ENCODE peak calls at places on chromosomes 11 and 22, in nine cellular contexts. T is ovary, I is AG10803, U is epithelial cell of esophagus, F is endothelial cell, Y is chondrocyte, S is cardiac muscle cell, H is PC-9, J is GM10248. A is an unnamed sample.

GRCh38 chr11:73281796-73282660 is 9.9 kb downstream of the P2RY6 start:
- DNase-seq in I (no peak), F (no peak), Y (no peak), H (no peak), U (no peak), T (no peak), J (no peak), S (no peak), A (no peak)

GRCh38 chr11:57501951-57502350 is 13.6 kb downstream of the SLC43A1 start:
- DNase-seq in Y (no peak), H (peak), T (no peak), F (no peak), S (peak), J (no peak), U (no peak), I (no peak), A (no peak)

GRCh38 chr11:1073851-1074243 is 827 bp upstream of the MUC2 start:
- DNase-seq in S (no peak), H (no peak), Y (peak), I (no peak), T (no peak), U (no peak), J (no peak), F (no peak), A (no peak)

GRCh38 chr11:128516467-128516778 is 70.9 kb downstream of the ETS1 start:
- DNase-seq in T (no peak), U (no peak), J (no peak), H (no peak), I (no peak), S (no peak), Y (no peak), F (no peak), A (no peak)

GRCh38 chr11:71322861-71323582 is 70.6 kb upstream of the SHANK2 start:
- DNase-seq in I (no peak), U (no peak), J (no peak), F (no peak), S (no peak), T (no peak), H (no peak), Y (no peak), A (no peak)

GRCh38 chr11:77400306-77400705 is 73.6 kb downstream of the PAK1 start:
- DNase-seq in I (no peak), H (no peak), F (no peak), T (no peak), S (no peak), Y (no peak), J (no peak), U (no peak), A (no peak)

GRCh38 chr11:61688368-61689163 is 8.4 kb downstream of the DAGLA start:
- DNase-seq in Y (no peak), T (no peak), U (no peak), F (no peak), S (peak), J (no peak), I (peak), H (peak), A (no peak)

GRCh38 chr11:10387209-10388083 is 67.6 kb upstream of the AMPD3 start:
- DNase-seq in U (no peak), J (no peak), S (peak), I (peak), H (no peak), T (peak), Y (no peak), F (no peak), A (no peak)

GRCh38 chr11:123640677-123641494 is 13.5 kb downstream of the SCN3B start:
- DNase-seq in J (peak), H (peak), I (peak), U (peak), Y (no peak), S (peak), T (peak), F (peak), A (peak)

GRCh38 chr11:75919525-75919924 is 104.5 kb downstream of the UVRAG start:
- DNase-seq in I (peak), F (no peak), H (no peak), S (no peak), Y (no peak), T (no peak), U (no peak), J (no peak), A (no peak)

GRCh38 chr22:29202231-29203192 is 3.2 kb upstream of the EMID1 start:
- DNase-seq in F (peak), U (peak), J (peak), S (peak), T (no peak), Y (no peak), I (peak), H (no peak), A (peak)
- TF ChIP-seq CTCF in F (no peak), U (peak), J (peak), S (peak), T (no peak), Y (peak), I (peak), H (peak), A (peak)

DNA sequence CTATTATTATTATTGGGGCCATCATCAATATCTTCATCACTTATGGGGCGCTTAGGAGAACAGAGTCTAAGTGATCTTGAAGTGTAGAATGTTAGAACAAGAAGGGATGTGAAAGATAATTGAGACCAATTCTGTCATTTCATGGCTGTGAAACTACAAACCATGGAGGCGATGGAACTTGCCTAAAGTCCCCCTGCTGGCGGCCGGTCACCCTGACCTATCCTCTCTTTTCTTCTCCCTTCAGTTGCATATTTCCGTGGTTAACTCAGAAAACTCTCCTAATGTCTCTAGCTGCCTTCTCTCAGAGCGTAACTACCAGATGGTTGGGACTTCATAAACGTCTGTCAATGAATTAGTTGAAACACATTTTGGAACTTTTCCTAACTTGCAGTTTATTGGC is 6.6 kb upstream of the OR4B1 start:
- DNase-seq in T (no peak), I (peak), J (no peak), Y (no peak), F (no peak), U (no peak), H (peak), S (peak), A (no peak)
- TF ChIP-seq CTCF in T (no peak), I (peak), J (no peak), Y (peak), F (no peak), U (no peak), H (peak), S (no peak), A (no peak)

GRCh38 chr11:122024278-122024677 is 91.7 kb downstream of the BLID start:
- DNase-seq in Y (no peak), H (no peak), I (no peak), T (no peak), U (no peak), S (no peak), J (no peak), F (no peak), A (no peak)

GRCh38 chr11:122020902-122021301 is 95.1 kb downstream of the BLID start:
- DNase-seq in S (peak), J (no peak), H (no peak), U (no peak), Y (no peak), I (no peak), F (peak), T (no peak), A (no peak)

GRCh38 chr11:122025757-122026156 is 90.3 kb downstream of the BLID start:
- DNase-seq in J (no peak), S (no peak), U (no peak), Y (no peak), H (no peak), T (no peak), F (no peak), I (no peak), A (no peak)

GRCh38 chr11:122022646-122023045 is 93.4 kb downstream of the BLID start:
- DNase-seq in Y (no peak), U (no peak), F (no peak), T (no peak), I (no peak), S (no peak), J (no peak), H (no peak), A (no peak)

DNA sequence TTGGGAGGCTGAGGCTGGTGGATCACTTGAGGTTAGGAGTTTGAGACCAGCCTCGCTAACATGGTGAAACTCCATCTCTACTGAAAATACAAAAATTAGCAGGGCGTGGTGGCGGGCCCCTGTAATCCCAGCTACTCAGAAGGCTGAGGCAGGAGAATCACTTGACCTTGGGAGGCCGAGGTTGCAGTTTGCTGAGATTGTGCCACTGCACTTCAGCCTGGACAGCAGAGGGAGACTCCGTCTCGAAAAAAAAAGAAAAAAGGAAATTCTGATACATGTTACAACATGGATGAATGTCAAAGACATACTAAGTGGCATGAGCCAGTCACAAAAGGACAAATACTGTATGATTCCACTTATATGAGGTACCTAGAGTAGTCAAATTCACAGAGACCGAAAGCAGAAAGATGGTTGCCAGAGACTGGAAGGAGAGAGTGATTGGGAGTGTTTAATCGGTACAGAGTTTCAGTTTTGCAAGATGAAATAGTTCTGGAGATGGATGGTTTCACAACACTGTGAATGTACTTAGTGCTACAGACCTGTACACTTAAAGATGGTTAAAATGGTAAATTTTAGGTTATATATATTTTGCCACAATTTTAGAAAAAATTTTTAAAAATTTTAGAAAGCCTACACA is 92.3 kb downstream of the BLID start:
- DNase-seq in S (peak), I (peak), U (no peak), F (no peak), H (no peak), Y (no peak), T (no peak), J (no peak), A (no peak)
- TF ChIP-seq CTCF in S (no peak), I (peak), U (no peak), F (no peak), H (no peak), Y (peak), T (peak), J (no peak), A (no peak)

GRCh38 chr22:45242778-45243191 is 2.1 kb upstream of the KIAA0930 start:
- DNase-seq in F (no peak), H (no peak), Y (no peak), T (no peak), J (no peak), S (peak), U (peak), I (no peak), A (no peak)
- TF ChIP-seq CTCF in F (no peak), H (no peak), Y (peak), T (no peak), J (no peak), S (no peak), U (peak), I (no peak), A (no peak)

DNA sequence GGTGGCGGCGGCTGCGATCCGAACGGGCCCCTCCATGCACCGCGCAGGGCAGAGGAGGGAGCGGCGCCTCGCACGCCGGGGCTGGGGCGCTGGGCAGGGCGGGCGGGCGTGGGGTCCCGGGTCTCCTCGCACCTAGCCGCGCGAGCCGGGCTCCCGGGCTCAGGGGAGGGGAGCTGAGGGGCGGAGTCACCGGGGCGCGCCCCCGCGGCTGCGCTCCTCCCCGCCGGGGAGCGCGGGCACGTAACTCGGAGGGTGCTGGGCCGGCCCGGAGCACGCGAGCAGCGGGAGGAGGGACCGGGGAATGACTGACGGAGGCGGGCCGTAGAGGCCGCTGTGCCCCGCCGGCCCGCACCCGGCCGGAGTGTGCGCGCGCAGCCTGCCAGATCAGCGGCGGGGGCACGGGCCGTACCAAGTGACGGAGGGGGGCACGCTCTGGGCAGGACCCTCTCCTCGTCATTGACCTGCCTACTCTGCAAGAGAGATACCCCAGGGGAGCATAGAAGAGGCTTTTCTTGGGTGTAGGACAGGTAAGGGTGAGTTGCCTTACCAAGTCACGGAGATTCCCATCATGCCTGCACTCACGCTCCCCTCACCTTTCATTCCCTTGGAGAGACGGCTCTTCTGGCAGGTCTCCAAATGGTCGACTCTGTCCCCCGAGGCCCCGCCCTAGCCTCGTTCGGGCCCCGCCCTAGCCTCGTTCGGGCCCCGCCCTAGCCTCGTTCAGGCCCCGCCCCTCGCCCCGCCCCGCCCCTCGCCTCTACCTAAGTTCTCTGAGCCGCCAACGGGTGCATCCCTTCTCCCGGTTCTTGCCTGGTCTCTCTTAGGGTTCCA is at the start of gene CDON:
- DNase-seq in T (peak), J (peak), I (peak), Y (peak), F (peak), S (peak), U (peak), H (peak), A (peak)
- TF ChIP-seq CTCF in T (peak), J (no peak), I (no peak), Y (peak), F (no peak), S (no peak), U (no peak), H (no peak), A (no peak)

GRCh38 chr11:2298795-2299747 is 2.6 kb downstream of the C11orf21 start:
- DNase-seq in U (peak), T (no peak), S (peak), F (peak), J (no peak), I (no peak), Y (no peak), H (peak), A (no peak)
- TF ChIP-seq CTCF in U (peak), T (no peak), S (peak), F (no peak), J (peak), I (no peak), Y (peak), H (peak), A (no peak)

GRCh38 chr11:67391304-67392181 is at the start of gene RAD9A:
- DNase-seq in U (peak), Y (no peak), H (peak), F (peak), T (peak), J (peak), S (peak), I (peak), A (peak)

GRCh38 chr11:67390947-67391303 is 861 bp upstream of the RAD9A start:
- DNase-seq in T (no peak), I (no peak), F (no peak), J (no peak), S (no peak), U (no peak), H (no peak), Y (no peak), A (no peak)

GRCh38 chr11:67387074-67387473 is 4.7 kb upstream of the RAD9A start:
- DNase-seq in F (no peak), J (no peak), S (no peak), Y (no peak), U (no peak), I (no peak), H (no peak), T (no peak), A (no peak)

GRCh38 chr11:67387518-67387917 is 4.3 kb upstream of the RAD9A start:
- DNase-seq in H (no peak), S (no peak), U (no peak), Y (no peak), I (no peak), J (no peak), T (no peak), F (no peak), A (no peak)

DNA sequence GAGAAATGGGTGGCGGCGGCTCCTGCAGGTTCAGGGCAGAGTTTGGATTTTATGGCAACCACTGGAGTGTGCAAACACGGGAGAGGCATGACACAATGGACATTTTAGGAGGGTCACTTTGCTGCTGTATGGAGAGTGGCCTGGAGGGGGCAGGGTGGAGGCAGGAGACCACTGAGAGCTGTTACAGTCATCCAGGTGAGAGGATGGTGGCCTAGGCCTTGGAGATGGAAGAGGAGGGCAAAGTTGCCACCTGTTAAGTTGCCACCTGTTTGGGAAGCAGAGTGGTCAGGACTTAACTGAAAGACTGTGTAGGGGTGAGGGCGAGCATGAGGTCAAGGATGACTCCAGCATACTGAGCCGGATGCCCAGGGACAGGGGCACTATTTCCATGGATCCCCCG is 2.3 kb upstream of the RAD9A start:
- DNase-seq in U (peak), I (no peak), J (no peak), S (no peak), F (peak), H (peak), T (no peak), Y (no peak), A (peak)
- TF ChIP-seq CTCF in U (peak), I (peak), J (peak), S (peak), F (peak), H (peak), T (no peak), Y (peak), A (peak)

DNA sequence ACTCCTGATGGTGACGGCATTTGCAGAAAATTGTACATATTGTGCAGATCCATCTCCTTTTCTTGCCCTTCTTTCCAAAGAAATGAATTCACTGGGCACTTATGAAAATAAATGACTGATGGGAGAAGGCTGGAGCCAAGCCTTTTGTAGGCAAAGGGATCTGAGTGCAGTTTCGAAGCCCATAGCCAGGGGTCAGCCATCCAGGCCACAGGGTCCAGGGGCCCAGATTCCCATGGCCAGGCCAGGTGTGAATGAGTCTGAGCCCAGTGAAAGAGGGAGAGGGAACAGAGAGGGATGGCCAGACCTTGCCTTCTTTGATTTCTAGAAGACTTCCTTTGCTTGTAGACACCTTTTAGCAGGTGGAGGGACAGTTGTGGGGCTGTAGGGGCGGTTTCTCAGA is 209.1 kb downstream of the KIRREL3 start:
- DNase-seq in T (no peak), F (no peak), S (no peak), J (no peak), I (no peak), U (no peak), H (no peak), Y (no peak), A (no peak)
- TF ChIP-seq CTCF in T (no peak), F (no peak), S (no peak), J (no peak), I (peak), U (no peak), H (no peak), Y (no peak), A (no peak)

GRCh38 chr22:20205964-20206708 is 55.3 kb upstream of the CCDC188 start:
- DNase-seq in S (peak), H (peak), T (peak), Y (no peak), J (peak), F (no peak), U (peak), I (peak), A (peak)
- TF ChIP-seq CTCF in S (no peak), H (no peak), T (no peak), Y (no peak), J (no peak), F (no peak), U (peak), I (no peak), A (no peak)

DNA sequence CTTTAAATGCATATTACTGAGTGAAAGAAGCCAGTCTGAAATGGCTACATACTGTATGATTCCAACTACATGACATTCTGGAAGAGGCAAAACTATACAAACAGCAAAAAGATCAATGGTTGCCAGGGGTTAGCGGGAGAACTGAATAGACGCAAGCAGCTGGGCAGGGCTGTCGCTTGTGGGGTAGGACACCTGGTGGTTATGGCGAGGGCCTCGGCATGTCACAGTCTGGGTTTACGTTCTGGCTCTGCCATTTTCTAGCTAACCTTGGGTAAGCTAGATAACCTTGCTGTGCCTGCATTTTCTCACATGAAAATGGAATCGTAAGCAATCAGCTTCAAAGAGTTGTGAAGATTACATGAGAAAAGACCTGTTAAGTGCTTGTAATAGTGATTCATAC is 55.2 kb upstream of the SYT13 start:
- DNase-seq in J (no peak), S (no peak), Y (no peak), F (no peak), I (no peak), H (no peak), T (no peak), U (no peak), A (no peak)
- TF ChIP-seq CTCF in J (no peak), S (no peak), Y (no peak), F (no peak), I (no peak), H (no peak), T (no peak), U (no peak), A (no peak)